ENCODE peak calls at places on chromosomes 12 and 14, in five cellular contexts. R, W, T, N and I are unnamed samples. For H3K4me1 and H3K27me3, the result is how much of the 10 kb centered on the place peaks cover.

GRCh38 chr12:87841935-87842334 is 187.3 kb downstream of the C12orf50 start:
- DNase-seq in R (no peak), W (no peak), T (no peak), N (no peak), I (no peak)

GRCh38 chr14:74524076-74524812 is 30.7 kb downstream of the ISCA2 start:
- DNase-seq in R (peak), W (peak), T (no peak), N (no peak), I (peak)

GRCh38 chr12:54135621-54136027 is 53.2 kb downstream of the SMUG1 start:
- DNase-seq in R (no peak), W (no peak), T (no peak), N (no peak), I (no peak)

GRCh38 chr14:103056322-103057027 is 874 bp downstream of the CDC42BPB start:
- DNase-seq in R (peak), W (peak), T (peak), N (no peak), I (peak)

GRCh38 chr14:87149583-87150354 is 843.2 kb downstream of the GALC start:
- DNase-seq in R (peak), W (no peak), T (no peak), N (no peak), I (no peak)

GRCh38 chr14:65792208-65792905 is 379.8 kb downstream of the FUT8 start:
- DNase-seq in R (peak), W (no peak), T (no peak), N (no peak), I (no peak)

GRCh38 chr14:100059433-100059781 is 5.8 kb upstream of the EVL start:
- DNase-seq in R (no peak), W (no peak), T (no peak), N (no peak), I (no peak)

GRCh38 chr12:3669594-3669993 is 83.3 kb downstream of the CRACR2A start:
- DNase-seq in R (no peak), W (no peak), T (no peak), N (no peak), I (no peak)

GRCh38 chr14:33404054-33404453 is 465.4 kb downstream of the NPAS3 start:
- DNase-seq in R (peak), W (peak), T (no peak), N (no peak), I (no peak)

DNA sequence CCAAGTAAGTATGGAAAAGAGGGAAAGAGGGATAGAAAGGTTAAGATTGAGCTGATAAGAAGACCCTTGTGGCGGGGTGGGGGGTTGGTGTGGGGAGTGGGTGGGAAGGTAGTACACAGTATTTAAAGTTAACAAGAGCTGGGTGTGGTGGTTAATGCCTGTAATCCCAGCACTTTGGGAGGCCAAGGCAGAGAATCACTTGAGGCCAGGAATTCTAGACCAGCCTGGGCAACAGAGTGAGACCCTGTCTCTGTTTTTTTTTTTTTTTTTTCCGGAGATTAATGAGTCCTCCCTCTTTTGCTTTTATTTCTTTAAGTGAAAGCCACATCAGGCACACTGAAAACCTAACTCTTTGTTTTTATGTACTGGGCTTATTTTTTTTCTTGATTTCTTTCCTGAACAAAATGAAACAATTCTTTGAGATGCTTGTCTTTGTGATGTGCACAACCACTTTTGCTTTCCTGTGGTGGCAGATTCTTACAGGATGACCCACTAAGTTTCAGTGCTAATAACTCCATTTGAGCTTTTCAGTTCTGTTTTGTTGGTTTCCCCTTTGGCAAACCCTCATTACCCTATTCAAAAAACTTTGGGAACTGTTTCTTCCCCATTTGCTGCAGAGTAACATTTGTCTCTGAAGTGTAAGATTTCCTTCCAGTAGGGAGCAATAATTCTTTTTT is 54.8 kb downstream of the WNK1 start:
- DNase-seq in R (no peak), W (no peak), T (no peak), N (no peak), I (no peak)
- H3K4me1 ChIP-seq in R (under half), W (under half), T (under half), N (under half), I (under half)

GRCh38 chr14:83976223-83976770 is 1553.6 kb upstream of the FLRT2 start:
- DNase-seq in R (no peak), W (no peak), T (no peak), N (no peak), I (no peak)
- H3K27me3 ChIP-seq in R (under half), W (under half), T (under half), N (under half), I (under half)

DNA sequence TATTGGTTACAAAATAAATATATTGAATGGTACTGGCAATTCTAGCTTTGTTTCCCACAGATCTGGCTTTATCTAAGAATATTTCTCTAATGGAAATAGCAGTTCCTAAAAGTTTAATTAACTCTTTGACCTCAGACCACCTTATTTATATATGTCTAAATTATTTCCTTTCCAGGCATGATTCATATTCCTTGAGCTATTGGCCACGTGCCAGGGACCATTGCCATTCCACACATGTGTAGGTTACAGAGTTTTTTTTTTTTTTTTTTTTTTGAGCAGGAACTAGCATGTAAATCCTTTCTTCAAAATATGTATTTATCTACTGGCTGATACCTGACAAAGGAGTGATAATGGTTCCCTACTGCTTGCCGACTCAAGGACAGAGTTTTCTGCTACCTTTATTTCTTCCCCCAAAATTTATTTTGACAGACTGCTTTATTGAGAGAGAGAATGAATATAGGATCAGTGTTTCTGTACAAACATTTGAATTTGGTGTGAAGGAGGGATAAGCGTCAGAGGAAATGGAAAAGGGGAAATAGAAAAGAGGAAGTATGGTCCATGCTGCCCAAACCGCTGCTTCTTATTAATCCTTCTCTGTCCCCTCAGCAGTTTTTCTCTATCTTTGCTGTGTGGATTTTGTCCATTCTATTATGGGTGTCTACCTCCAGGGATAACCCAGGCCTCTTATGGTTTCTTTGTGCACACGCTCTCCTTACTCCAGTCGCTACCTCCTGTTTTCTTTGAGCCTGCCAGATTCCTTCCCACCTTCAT is 36.4 kb downstream of the PDE3A start:
- DNase-seq in R (peak), W (peak), T (peak), N (no peak), I (peak)
- H3K4me1 ChIP-seq in R (under half), W (under half), T (under half), N (under half), I (under half)

GRCh38 chr14:60658116-60658515 is 8.8 kb upstream of the SIX1 start:
- DNase-seq in R (no peak), W (no peak), T (no peak), N (no peak), I (no peak)
- H3K27me3 ChIP-seq in R (under half), W (half or more), T (under half), N (half or more), I (under half)

GRCh38 chr12:6226701-6227096 is 26.5 kb downstream of the CD9 start:
- DNase-seq in R (no peak), W (peak), T (no peak), N (no peak), I (peak)
- H3K4me1 ChIP-seq in R (half or more), W (under half), T (half or more), N (half or more), I (half or more)

GRCh38 chr14:50055461-50056228 is 60.7 kb downstream of the VCPKMT start:
- DNase-seq in R (no peak), W (no peak), T (no peak), N (no peak), I (peak)

GRCh38 chr14:50058112-50058511 is 58.3 kb downstream of the VCPKMT start:
- DNase-seq in R (no peak), W (no peak), T (no peak), N (no peak), I (no peak)

GRCh38 chr14:50057331-50057730 is 59.0 kb downstream of the VCPKMT start:
- DNase-seq in R (no peak), W (no peak), T (no peak), N (no peak), I (no peak)

GRCh38 chr14:50053935-50054334 is 62.4 kb downstream of the VCPKMT start:
- DNase-seq in R (no peak), W (no peak), T (no peak), N (no peak), I (no peak)

GRCh38 chr14:50056457-50056856 is 59.9 kb downstream of the VCPKMT start:
- DNase-seq in R (no peak), W (no peak), T (no peak), N (no peak), I (no peak)
- H3K27me3 ChIP-seq in R (under half), W (under half), T (under half), N (under half), I (under half)